ENCODE peak calls at places on chromosomes 11 and 22, in five cellular contexts. F is cardiac fibroblast, V is astrocyte of the cerebellum, G is tibial nerve, Q is astrocyte of the spinal cord. H is an unnamed sample.

GRCh38 chr11:61555051-61555969 is 25.6 kb downstream of the SYT7 start:
- DNase-seq in Q (no peak), V (no peak), G (no peak), F (no peak), H (no peak)

GRCh38 chr11:45939836-45940235 is 17.4 kb downstream of the LARGE2 start:
- DNase-seq in F (no peak), G (no peak), Q (no peak), V (no peak), H (no peak)

GRCh38 chr22:27504360-27504759 is 297.2 kb downstream of the MN1 start:
- DNase-seq in G (no peak), Q (no peak), V (no peak), F (no peak), H (no peak)

GRCh38 chr11:72491001-72491400 is 56.7 kb upstream of the CLPB start:
- DNase-seq in G (no peak), Q (no peak), F (peak), V (no peak), H (no peak)

GRCh38 chr11:129987950-129988349 is 14.7 kb downstream of the PRDM10 start:
- DNase-seq in Q (no peak), G (no peak), F (no peak), V (no peak), H (no peak)

GRCh38 chr11:45264839-45265515 is 21.2 kb downstream of the SYT13 start:
- DNase-seq in V (peak), Q (peak), G (no peak), F (peak), H (peak)

GRCh38 chr22:33867118-33867863 is 53.0 kb downstream of the LARGE1 start:
- DNase-seq in V (no peak), F (peak), G (no peak), Q (no peak), H (no peak)

GRCh38 chr11:127925430-127925829 is 661.9 kb downstream of the ETS1 start:
- DNase-seq in G (no peak), V (no peak), Q (peak), F (no peak), H (peak)

GRCh38 chr11:70109006-70109405 is 30.9 kb downstream of the ANO1 start:
- DNase-seq in G (no peak), V (peak), F (no peak), Q (peak), H (no peak)

GRCh38 chr11:65065898-65066297 is 7.5 kb upstream of the NAALADL1 start:
- DNase-seq in V (no peak), F (no peak), Q (no peak), G (no peak), H (no peak)

GRCh38 chr22:20242393-20243175 is 25.5 kb downstream of the RTN4R start:
- DNase-seq in Q (no peak), G (no peak), F (no peak), V (no peak), H (no peak)

GRCh38 chr11:86124251-86125233 is 55.7 kb upstream of the PICALM start:
- DNase-seq in V (no peak), F (no peak), G (no peak), Q (no peak), H (no peak)

GRCh38 chr11:75303544-75304224 is 47.8 kb downstream of the ARRB1 start:
- DNase-seq in G (no peak), F (no peak), Q (no peak), V (no peak), H (no peak)

GRCh38 chr11:117511981-117512448 is 184.4 kb downstream of the CEP164 start:
- DNase-seq in V (no peak), Q (no peak), G (no peak), F (no peak), H (no peak)

GRCh38 chr22:27107824-27108223 is 450.4 kb downstream of the MIAT start:
- DNase-seq in Q (peak), V (peak), G (peak), F (peak), H (peak)

GRCh38 chr11:394034-394857 is at the start of gene PKP3:
- DNase-seq in Q (peak), V (no peak), F (peak), G (no peak), H (no peak)

GRCh38 chr11:106786251-106786650 is 232.0 kb downstream of the GUCY1A2 start:
- DNase-seq in G (no peak), Q (no peak), V (no peak), F (peak), H (no peak)

GRCh38 chr11:282630-283360 is 4.6 kb downstream of the NLRP6 start:
- DNase-seq in G (no peak), Q (no peak), V (no peak), F (no peak), H (no peak)

GRCh38 chr11:114399903-114400221 is 449 bp downstream of the C11orf71 start:
- DNase-seq in Q (no peak), V (no peak), F (no peak), G (peak), H (no peak)

GRCh38 chr11:72363112-72363511 is 71.2 kb downstream of the CLPB start:
- DNase-seq in F (no peak), V (no peak), G (no peak), Q (no peak), H (no peak)

GRCh38 chr22:47176573-47177333 is 414.3 kb downstream of the TBC1D22A start:
- DNase-seq in G (no peak), Q (no peak), F (no peak), V (no peak), H (no peak)

GRCh38 chr11:117824571-117825537 is at the start of gene FXYD2:
- DNase-seq in V (no peak), G (peak), Q (no peak), F (peak), H (no peak)

GRCh38 chr11:43985386-43985752 is 42.9 kb downstream of the C11orf96 start:
- DNase-seq in V (no peak), Q (no peak), G (no peak), F (no peak), H (no peak)
- H3K4me3 ChIP-seq in V (no peak), Q (no peak), G (no peak), F (no peak), H (no peak)

DNA sequence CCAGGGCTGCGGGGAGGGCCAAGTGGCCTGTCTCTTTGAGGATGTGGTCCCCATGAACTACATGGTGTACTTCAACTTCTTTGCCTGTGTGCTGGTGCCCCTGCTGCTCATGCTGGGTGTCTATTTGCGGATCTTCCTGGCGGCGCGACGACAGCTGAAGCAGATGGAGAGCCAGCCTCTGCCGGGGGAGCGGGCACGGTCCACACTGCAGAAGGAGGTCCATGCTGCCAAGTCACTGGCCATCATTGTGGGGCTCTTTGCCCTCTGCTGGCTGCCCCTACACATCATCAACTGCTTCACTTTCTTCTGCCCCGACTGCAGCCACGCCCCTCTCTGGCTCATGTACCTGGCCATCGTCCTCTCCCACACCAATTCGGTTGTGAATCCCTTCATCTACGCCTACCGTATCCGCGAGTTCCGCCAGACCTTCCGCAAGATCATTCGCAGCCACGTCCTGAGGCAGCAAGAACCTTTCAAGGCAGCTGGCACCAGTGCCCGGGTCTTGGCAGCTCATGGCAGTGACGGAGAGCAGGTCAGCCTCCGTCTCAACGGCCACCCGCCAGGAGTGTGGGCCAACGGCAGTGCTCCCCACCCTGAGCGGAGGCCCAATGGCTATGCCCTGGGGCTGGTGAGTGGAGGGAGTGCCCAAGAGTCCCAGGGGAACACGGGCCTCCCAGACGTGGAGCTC is 13.5 kb downstream of the ADORA2A start:
- DNase-seq in V (no peak), Q (no peak), G (no peak), F (no peak), H (no peak)
- TF ChIP-seq CTCF in V (no peak), Q (no peak), G (no peak), F (no peak), H (no peak)

GRCh38 chr11:11246166-11246565 is 106.9 kb downstream of the CSNK2A3 start:
- DNase-seq in V (no peak), F (no peak), Q (no peak), G (no peak), H (no peak)
- H3K4me3 ChIP-seq in V (no peak), F (no peak), Q (no peak), G (no peak), H (no peak)

DNA sequence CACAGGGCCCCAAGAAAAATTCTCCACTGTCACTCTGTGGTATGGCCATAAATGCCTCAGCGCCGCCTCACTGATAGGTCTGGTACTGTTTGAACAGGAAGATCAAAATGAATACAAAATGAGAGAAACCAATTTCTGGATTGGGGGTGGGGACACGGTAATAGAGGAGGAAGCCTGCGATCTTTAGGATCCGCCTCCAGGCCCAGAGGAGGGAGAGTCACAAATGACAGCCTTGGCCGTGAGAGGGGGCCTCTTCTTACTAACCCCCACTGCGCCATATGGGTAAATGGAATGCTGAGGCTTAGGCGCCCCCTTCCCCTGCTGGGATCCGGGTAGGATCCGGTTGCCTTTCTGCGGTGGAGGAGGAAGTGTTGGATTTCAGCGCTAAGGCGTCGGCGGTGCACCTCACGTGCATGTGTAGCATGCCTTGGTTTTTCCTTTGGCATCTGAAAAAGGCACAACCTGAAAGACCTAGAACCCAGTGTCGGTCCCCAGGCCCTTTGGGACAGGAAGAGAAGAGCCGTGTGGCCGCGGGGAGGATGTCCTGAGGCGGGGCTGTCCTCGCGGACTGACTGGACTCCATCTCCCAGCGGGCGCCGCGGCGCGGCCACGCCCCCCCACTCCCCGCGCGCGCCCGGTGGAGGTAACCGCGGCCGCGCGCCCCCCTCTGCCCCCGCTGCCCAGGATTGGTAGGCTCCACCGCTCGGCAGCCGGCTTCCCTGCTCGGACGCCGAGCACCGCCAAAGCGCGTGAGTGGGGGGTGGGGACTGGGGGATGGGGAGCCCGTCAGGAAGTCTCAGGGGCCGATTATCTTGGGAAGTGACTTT is 718 bp upstream of the MADD start:
- DNase-seq in V (no peak), G (peak), Q (peak), F (peak), H (peak)
- TF ChIP-seq CTCF in V (no peak), G (no peak), Q (no peak), F (peak), H (peak)

DNA sequence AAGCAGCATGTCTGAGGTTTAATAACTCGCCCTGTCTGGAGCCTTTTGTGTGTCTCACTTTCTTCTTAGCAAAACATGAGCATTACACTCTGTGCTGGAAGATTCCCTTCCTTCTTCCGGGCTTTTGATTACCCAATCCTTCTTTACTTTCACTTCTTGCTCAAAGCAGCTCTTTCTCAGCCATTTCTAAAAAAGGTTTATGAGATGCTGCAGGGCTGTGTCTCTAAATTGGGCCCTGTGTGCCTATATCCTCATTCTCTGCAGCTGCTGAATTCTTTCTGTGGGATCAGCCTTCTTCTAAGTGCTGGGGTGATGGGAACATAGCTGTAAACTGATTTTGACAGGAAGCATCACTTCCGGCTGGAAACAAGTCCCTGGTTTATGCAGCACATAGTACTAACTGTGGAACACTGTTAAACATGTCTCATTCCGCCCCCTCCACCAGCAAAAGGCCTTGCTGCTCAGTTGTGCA is 71.8 kb downstream of the PIWIL4 start:
- DNase-seq in G (peak), V (no peak), Q (no peak), F (peak), H (peak)
- H3K4me3 ChIP-seq in G (no peak), V (no peak), Q (no peak), F (peak), H (no peak)

GRCh38 chr11:22730319-22730718 is 63.9 kb downstream of the GAS2 start:
- DNase-seq in F (peak), Q (no peak), G (no peak), V (no peak), H (no peak)
- TF ChIP-seq CTCF in F (no peak), Q (no peak), G (no peak), V (no peak), H (no peak)

GRCh38 chr11:124987096-124987495 is 33.1 kb downstream of the CCDC15 start:
- DNase-seq in Q (no peak), V (no peak), G (no peak), F (no peak), H (no peak)
- H3K4me3 ChIP-seq in Q (no peak), V (no peak), G (no peak), F (no peak), H (no peak)

H was measured in AG04449.